ENCODE peak calls at places on chromosomes 13 and 19, in six cellular contexts. D is H54; Q is activated CD4-positive, CD25-positive, alpha-beta regulatory T cell treated with anti-CD3 and anti-CD28 coated beads, Interleukin-2, amount 50 U/mL, for 16 hours; H is upper lobe of right lung; A is activated T-cell treated with anti-CD3 and anti-CD28 coated beads for 1 hour; C is AG04450. O is an unnamed sample.

GRCh38 chr13:53045110-53045509 is 16.5 kb downstream of the OLFM4 start:
- DNase-seq in D (no peak), Q (no peak), H (no peak), A (no peak), C (no peak), O (no peak)

GRCh38 chr13:105395041-105395440 is 1140.4 kb downstream of the EFNB2 start:
- DNase-seq in D (no peak), Q (no peak), H (no peak), A (no peak), C (no peak), O (no peak)

GRCh38 chr13:109156181-109156935 is 526.9 kb downstream of the MYO16 start:
- DNase-seq in D (peak; percentile 62), Q (no peak), H (peak; percentile 66), A (no peak), C (peak; percentile 43), O (peak; percentile 48)

GRCh38 chr13:90551253-90551652 is 796.2 kb upstream of the MIR17HG start:
- DNase-seq in D (no peak), Q (no peak), H (no peak), A (no peak), C (no peak), O (no peak)

GRCh38 chr13:23876265-23876664 is 12.9 kb downstream of the MIPEP start:
- DNase-seq in D (no peak), Q (no peak), H (no peak), A (no peak), C (no peak), O (no peak)

GRCh38 chr13:34070006-34070405 is 252.1 kb downstream of the RFC3 start:
- DNase-seq in D (no peak), Q (no peak), H (no peak), A (no peak), C (no peak), O (no peak)

GRCh38 chr13:27770809-27771208 is 21.5 kb upstream of the GSX1 start:
- DNase-seq in D (no peak), Q (no peak), H (no peak), A (no peak), C (no peak), O (no peak)

GRCh38 chr19:13032837-13033236 is 37.6 kb downstream of the NFIX start:
- DNase-seq in D (no peak), Q (no peak), H (no peak), A (no peak), C (no peak), O (no peak)

GRCh38 chr13:33233547-33233946 is 52.0 kb downstream of the STARD13 start:
- DNase-seq in D (no peak), Q (no peak), H (peak; percentile 69), A (no peak), C (no peak), O (no peak)

O was measured in PC-9.